ENCODE peak calls at places on chromosomes 2 and 18, in four cellular contexts. S is cardiac muscle cell, A is sigmoid colon, G is GM23338. J is an unnamed sample.

GRCh38 chr2:38722271-38723115 is 28.7 kb downstream of the SRSF7 start:
- DNase-seq in S (no peak), A (no peak), G (no peak), J (no peak)

GRCh38 chr2:42783511-42783910 is 8.9 kb downstream of the HAAO start:
- DNase-seq in S (no peak), A (no peak), G (no peak), J (no peak)

GRCh38 chr2:55891671-55892071 is 31.9 kb downstream of the EFEMP1 start:
- DNase-seq in S (peak), A (no peak), G (no peak), J (no peak)

GRCh38 chr2:150219861-150220260 is 267.6 kb downstream of the RND3 start:
- DNase-seq in S (no peak), A (no peak), G (no peak), J (no peak)

GRCh38 chr2:24925815-24926214 is 5.8 kb upstream of the ADCY3 start:
- DNase-seq in S (no peak), A (no peak), G (no peak), J (no peak)

GRCh38 chr2:20156826-20157605 is 67.9 kb downstream of the SDC1 start:
- DNase-seq in S (no peak), A (no peak), G (no peak), J (no peak)

GRCh38 chr2:147026261-147026660 is 818.6 kb upstream of the ACVR2A start:
- DNase-seq in S (no peak), A (no peak), G (no peak), J (no peak)

GRCh38 chr2:1511455-1511854 is 98.2 kb downstream of the TPO start:
- DNase-seq in S (no peak), A (peak), G (no peak), J (no peak)

GRCh38 chr18:76416935-76417334 is 78.1 kb downstream of the ZNF516 start:
- DNase-seq in S (peak), A (no peak), G (no peak), J (no peak)

GRCh38 chr2:99940963-99941362 is 201.4 kb downstream of the AFF3 start:
- DNase-seq in S (peak), A (no peak), G (no peak), J (no peak)

GRCh38 chr2:187055463-187055862 is 206.5 kb upstream of the ZSWIM2 start:
- DNase-seq in S (peak), A (no peak), G (no peak), J (no peak)

GRCh38 chr18:61893304-61893970 is 630 bp upstream of the RNF152 start:
- DNase-seq in S (peak), A (peak), G (peak), J (no peak)

GRCh38 chr2:187655001-187655400 is 100.8 kb upstream of the TFPI start:
- DNase-seq in S (no peak), A (no peak), G (peak), J (no peak)

GRCh38 chr18:79748321-79749157 is 49.2 kb upstream of the KCNG2 start:
- DNase-seq in S (no peak), A (peak), G (no peak), J (peak)

DNA sequence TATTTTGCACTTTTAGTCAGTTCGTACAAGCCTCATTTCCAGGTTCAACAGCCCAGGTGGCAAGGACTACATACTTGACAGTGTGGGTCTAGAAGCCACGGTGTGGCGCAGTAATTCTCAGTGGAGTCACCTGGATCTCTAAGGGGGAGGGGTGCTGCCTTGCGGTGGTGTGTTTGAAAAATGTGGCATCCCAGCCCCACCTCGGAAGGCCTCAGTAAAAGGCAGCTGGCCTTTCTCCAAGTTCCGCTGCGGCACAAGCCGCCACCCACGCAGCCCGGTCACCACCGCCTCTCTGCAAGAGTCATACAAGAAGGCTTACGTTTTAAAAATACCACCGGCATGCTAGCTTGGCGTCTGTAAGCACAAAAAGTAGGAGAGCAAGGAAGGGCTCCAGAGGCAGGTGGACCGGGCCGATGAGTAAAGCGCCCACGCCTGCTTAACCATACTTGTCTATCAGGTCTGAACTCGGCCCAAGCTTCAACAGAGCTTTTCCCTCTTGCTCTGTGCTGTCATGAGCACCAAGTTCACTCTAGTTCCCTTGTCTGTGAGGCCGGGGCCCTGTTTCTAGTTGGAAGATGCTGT is 49.5 kb downstream of the SPRED2 start:
- DNase-seq in S (peak), A (peak), G (peak), J (peak)
- TF ChIP-seq CTCF in S (no peak), A (no peak), G (no peak), J (no peak)

GRCh38 chr18:2030647-2031046 is 540.7 kb downstream of the METTL4 start:
- DNase-seq in S (no peak), A (no peak), G (no peak), J (no peak)

GRCh38 chr18:2036136-2036535 is 535.2 kb downstream of the METTL4 start:
- DNase-seq in S (no peak), A (no peak), G (no peak), J (no peak)

GRCh38 chr18:2040279-2040678 is 531.0 kb downstream of the METTL4 start:
- DNase-seq in S (no peak), A (no peak), G (no peak), J (no peak)

GRCh38 chr18:2035056-2035455 is 536.2 kb downstream of the METTL4 start:
- DNase-seq in S (no peak), A (no peak), G (no peak), J (no peak)
- TF ChIP-seq CTCF in S (no peak), A (no peak), G (no peak), J (no peak)

DNA sequence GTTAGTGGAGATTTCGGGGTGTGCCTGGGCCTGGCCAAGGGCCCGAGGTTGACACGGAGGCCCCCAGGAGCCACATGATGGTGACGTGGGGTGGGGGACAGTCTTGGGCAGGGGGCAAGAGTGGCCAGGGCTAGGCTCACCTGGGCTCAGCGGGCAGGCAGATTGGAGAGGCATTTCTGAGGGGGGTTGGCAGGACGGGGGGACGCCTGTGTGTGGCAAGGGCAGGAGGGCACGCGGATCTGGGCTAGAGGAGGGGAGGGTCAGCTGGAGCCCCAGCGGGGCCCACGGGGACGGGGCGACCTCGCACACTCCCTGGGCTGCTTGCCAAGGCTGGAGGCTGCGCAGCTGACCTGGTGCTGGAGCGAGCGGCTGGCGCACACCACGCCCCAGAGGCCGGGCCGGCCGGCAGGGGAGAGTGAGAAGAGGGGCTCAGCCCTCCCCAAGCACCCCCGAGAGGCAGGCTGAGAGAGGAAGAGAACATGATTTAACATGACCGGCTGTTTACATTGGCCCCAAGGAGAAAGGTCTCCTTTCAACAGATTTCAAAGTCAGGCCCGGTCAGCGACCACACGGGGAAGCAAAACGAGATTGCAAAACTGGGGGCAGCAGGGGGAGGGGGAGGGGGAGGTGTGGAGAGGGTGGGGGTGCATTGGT is 38.0 kb upstream of the SNED1 start:
- DNase-seq in S (peak), A (peak), G (no peak), J (peak)
- TF ChIP-seq CTCF in S (no peak), A (no peak), G (no peak), J (no peak)

GRCh38 chr2:227642691-227643090 is 23.9 kb upstream of the SCYGR5 start:
- DNase-seq in S (peak), A (no peak), G (no peak), J (no peak)

DNA sequence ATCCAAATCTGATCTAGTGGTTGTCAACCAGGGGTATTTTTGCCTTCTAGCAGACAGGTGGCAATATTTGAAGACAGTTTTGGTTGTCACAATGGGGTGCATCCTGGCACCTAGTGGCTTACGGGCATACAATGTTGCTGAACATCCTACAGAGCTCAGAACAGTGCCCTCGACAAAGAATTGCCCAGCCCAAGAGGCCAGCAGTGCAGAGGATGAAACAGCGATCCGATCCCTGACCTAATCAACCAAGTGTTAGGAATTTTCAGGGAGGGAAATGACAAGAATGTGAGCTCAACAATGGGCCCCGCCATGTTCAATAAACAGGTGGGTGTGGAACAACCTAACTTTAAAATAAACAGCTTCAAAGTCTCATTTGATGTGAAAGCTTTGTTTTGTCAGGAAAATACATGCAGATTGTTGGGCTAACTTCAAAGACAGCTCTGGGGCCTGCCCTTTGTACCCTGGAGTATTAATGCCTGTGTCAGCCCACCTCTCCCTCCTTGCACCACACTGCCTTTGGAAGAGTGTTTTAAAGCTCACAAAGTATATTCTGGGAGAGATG is 22.5 kb upstream of the SCYGR5 start:
- DNase-seq in S (no peak), A (no peak), G (peak), J (no peak)
- TF ChIP-seq CTCF in S (no peak), A (no peak), G (no peak), J (no peak)

GRCh38 chr2:45169339-45170190 is 160.3 kb upstream of the SIX2 start:
- DNase-seq in S (peak), A (no peak), G (peak), J (no peak)
- TF ChIP-seq CTCF in S (no peak), A (no peak), G (no peak), J (no peak)

DNA sequence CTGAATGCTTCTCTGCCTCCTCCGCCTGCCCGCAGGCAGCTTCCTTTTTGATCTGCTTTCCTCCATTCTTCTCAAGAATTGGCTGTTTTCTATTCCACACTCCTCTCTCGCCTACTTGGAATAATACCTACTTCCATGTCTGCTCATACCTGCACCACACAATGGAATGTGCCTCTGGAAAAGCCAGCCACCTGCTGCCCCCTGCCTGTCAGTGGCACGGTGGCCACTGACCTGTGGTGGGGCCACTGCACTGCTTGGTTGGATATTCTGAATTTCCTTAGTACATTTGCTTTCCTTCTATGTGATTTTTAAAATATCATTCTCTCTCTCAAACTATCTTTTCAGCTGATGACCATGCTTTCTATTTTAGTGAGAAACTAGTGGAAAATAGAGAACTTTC is 406.9 kb downstream of the DCDC2C start:
- DNase-seq in S (no peak), A (no peak), G (no peak), J (no peak)
- TF ChIP-seq CTCF in S (no peak), A (no peak), G (peak), J (no peak)

DNA sequence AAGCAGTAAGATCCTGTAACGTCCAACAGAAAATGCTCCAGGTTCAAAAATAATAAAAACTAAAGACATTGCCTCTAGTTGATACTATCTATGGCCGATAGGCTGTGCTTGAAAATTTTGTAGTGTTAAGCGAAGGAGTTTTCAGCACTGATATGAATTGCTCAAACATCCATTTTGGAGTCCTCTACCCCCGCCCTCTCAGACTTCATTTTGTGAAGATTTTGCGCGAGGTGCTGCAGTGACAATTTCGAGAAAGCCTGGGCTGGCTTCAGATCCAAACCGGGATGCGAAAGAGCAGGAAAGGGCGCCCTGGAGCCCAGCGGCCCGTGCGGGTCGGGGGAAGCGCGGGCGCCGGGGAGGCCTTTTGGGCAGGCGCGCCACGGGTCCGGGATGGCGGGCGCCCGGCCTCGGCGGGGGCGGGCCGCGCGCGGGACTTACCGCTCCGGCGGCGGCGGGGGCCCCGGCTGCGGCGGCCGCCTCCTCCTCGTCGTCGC is 1.8 kb downstream of the SP3 start:
- DNase-seq in S (peak), A (peak), G (peak), J (peak)
- TF ChIP-seq CTCF in S (peak), A (peak), G (peak), J (peak)

DNA sequence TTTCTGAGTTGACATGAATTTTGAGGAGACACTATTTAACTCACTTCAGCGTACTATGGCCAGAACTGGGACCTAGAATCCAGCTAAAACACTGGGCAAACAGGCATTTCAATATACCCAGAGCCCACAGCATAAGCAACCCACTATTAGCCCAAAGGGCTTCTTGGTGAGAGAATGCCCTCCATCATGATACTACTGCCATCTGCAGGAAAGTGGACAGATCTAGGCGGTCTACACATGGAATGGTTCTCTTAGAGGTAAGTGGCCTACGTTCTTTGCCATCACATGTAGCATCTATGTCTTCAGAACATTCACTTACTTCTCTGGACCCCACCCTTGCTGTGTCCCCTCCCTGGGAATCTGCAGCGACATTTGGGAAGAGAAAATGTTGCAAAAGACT is 181.3 kb upstream of the LINC00305 start:
- DNase-seq in S (peak), A (no peak), G (peak), J (no peak)
- TF ChIP-seq CTCF in S (no peak), A (no peak), G (peak), J (no peak)